ENCODE peak calls at places on chromosomes 12 and 14, in four cellular contexts. G, H, Y and W are unnamed samples.

GRCh38 chr14:103539056-103539825 is 10.2 kb downstream of the TRMT61A start:
- DNase-seq in G (no peak), H (no peak), Y (no peak), W (no peak)

GRCh38 chr12:106886921-106887320 is 68.8 kb upstream of the TMEM263 start:
- DNase-seq in G (no peak), Y (no peak), H (no peak), W (no peak)

GRCh38 chr14:77105118-77105517 is 7.1 kb downstream of the CIPC start:
- DNase-seq in G (no peak), H (no peak), Y (no peak), W (no peak)

GRCh38 chr14:37588956-37589737 is 5.9 kb downstream of the FOXA1 start:
- DNase-seq in G (no peak), Y (no peak), H (no peak), W (no peak)

GRCh38 chr12:29743801-29744200 is 39.9 kb downstream of the TMTC1 start:
- DNase-seq in Y (peak), H (peak), G (no peak), W (peak)

GRCh38 chr12:63124778-63125177 is 26.2 kb downstream of the AVPR1A start:
- DNase-seq in Y (peak), G (no peak), H (no peak), W (no peak)

GRCh38 chr12:94560416-94561221 is 89.7 kb downstream of the TMCC3 start:
- DNase-seq in H (peak), Y (peak), G (peak), W (peak)

GRCh38 chr14:36238666-36239363 is 62.3 kb upstream of the PTCSC3 start:
- DNase-seq in G (no peak), H (peak), Y (peak), W (no peak)

GRCh38 chr14:99522025-99522401 is 40.8 kb downstream of the CCNK start:
- DNase-seq in H (no peak), G (no peak), Y (no peak), W (no peak)

GRCh38 chr12:51421266-51421884 is 3.3 kb upstream of the SLC4A8 start:
- DNase-seq in Y (peak), H (peak), G (peak), W (no peak)

GRCh38 chr12:95648990-95649791 is 97.9 kb upstream of the USP44 start:
- DNase-seq in Y (peak), G (peak), H (peak), W (peak)

GRCh38 chr12:91053951-91054715 is 3.7 kb downstream of the KERA start:
- DNase-seq in G (peak), H (peak), Y (peak), W (peak)

GRCh38 chr12:73418541-73418940 is 1119.1 kb upstream of the ATXN7L3B start:
- DNase-seq in G (no peak), Y (no peak), H (no peak), W (no peak)

GRCh38 chr14:80216818-80217217 is 5.5 kb upstream of the DIO2 start:
- DNase-seq in G (no peak), H (peak), Y (peak), W (no peak)

GRCh38 chr14:96249016-96249415 is 7.0 kb upstream of the BDKRB1 start:
- DNase-seq in Y (peak), H (no peak), G (no peak), W (no peak)

GRCh38 chr14:89616425-89617141 is 199.6 kb upstream of the FOXN3 start:
- DNase-seq in Y (peak), H (no peak), G (peak), W (no peak)

GRCh38 chr12:89525824-89526770 is at the start of gene POC1B:
- DNase-seq in H (peak), Y (peak), G (peak), W (peak)

GRCh38 chr12:89524201-89525001 is at the start of gene GALNT4:
- DNase-seq in Y (peak), H (peak), G (peak), W (peak)

GRCh38 chr12:89521348-89522238 is 3.0 kb downstream of the GALNT4 start:
- DNase-seq in G (no peak), Y (peak), H (no peak), W (no peak)

GRCh38 chr12:89528434-89528833 is 2.6 kb upstream of the POC1B start:
- DNase-seq in G (no peak), H (no peak), Y (no peak), W (no peak)

GRCh38 chr12:89525002-89525823 is 617 bp upstream of the GALNT4 start:
- DNase-seq in G (no peak), Y (peak), H (peak), W (no peak)
- TF ChIP-seq CTCF in G (no peak), Y (no peak), H (no peak), W (no peak)

GRCh38 chr12:2283480-2283879 is 230.7 kb downstream of the CACNA1C start:
- DNase-seq in H (no peak), G (no peak), Y (no peak), W (no peak)

GRCh38 chr12:2283910-2284309 is 231.1 kb downstream of the CACNA1C start:
- DNase-seq in Y (peak), G (no peak), H (no peak), W (no peak)

GRCh38 chr12:2284321-2284813 is 231.6 kb downstream of the CACNA1C start:
- DNase-seq in G (peak), Y (peak), H (no peak), W (no peak)

GRCh38 chr12:2281446-2281845 is 228.7 kb downstream of the CACNA1C start:
- DNase-seq in H (no peak), Y (no peak), G (no peak), W (no peak)

DNA sequence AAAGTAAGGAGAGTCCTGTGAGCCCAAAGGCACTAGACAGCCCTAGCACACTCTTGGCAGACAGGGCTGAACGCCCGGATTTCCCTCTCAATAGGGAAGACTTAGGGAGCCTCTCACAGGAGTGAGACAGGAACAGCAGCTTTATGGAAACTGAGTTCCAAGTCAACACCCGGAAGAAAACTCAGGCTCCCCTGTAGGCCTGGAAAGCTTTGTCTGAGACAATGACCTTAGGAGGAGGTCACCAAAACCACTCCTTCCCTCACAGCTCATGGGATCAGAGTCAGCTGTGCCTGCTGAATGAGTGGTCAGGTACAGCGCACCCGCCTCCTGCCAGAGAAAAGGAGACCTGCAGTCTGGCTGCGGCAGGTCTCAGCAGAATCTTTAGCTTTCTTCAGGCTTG is 229.5 kb downstream of the CACNA1C start:
- DNase-seq in G (no peak), Y (peak), H (no peak), W (no peak)
- TF ChIP-seq CTCF in G (peak), Y (peak), H (no peak), W (no peak)

GRCh38 chr12:72031066-72031465 is 92.4 kb downstream of the TPH2 start:
- DNase-seq in Y (no peak), G (no peak), H (no peak), W (no peak)
- TF ChIP-seq CTCF in Y (no peak), G (no peak), H (no peak), W (no peak)

GRCh38 chr12:15334225-15334624 is 11.9 kb downstream of the PTPRO start:
- DNase-seq in G (no peak), H (peak), Y (no peak), W (no peak)

GRCh38 chr12:15336772-15337553 is 14.7 kb downstream of the PTPRO start:
- DNase-seq in H (peak), G (peak), Y (peak), W (no peak)
- TF ChIP-seq CTCF in H (no peak), G (no peak), Y (no peak), W (no peak)